ENCODE peak calls at places on chromosomes 2 and 18, in nine cellular contexts. X, F, S, A, E, C, I, G and P are unnamed samples.

GRCh38 chr2:7792031-7792651 is 874.9 kb downstream of the RNF144A start:
- DNase-seq in S (peak), A (no peak), C (no peak), F (no peak), G (no peak), X (no peak), I (no peak), E (no peak), P (no peak)

GRCh38 chr2:64453710-64454315 is at the start of gene LGALSL:
- DNase-seq in I (peak), E (no peak), F (peak), A (peak), G (peak), C (peak), X (peak), S (peak), P (no peak)

GRCh38 chr2:113703404-113704299 is 52.8 kb downstream of the SLC35F5 start:
- DNase-seq in A (no peak), S (no peak), C (no peak), G (no peak), X (no peak), F (no peak), I (no peak), E (no peak), P (no peak)

GRCh38 chr2:175398848-175399247 is 217.3 kb upstream of the ATP5MC3 start:
- DNase-seq in F (no peak), G (no peak), S (no peak), E (no peak), A (no peak), X (no peak), I (no peak), C (no peak), P (no peak)

GRCh38 chr2:195710407-195710806 is 53.4 kb downstream of the SLC39A10 start:
- DNase-seq in E (no peak), C (no peak), S (no peak), X (peak), I (peak), F (peak), G (no peak), A (no peak), P (no peak)

GRCh38 chr18:5970032-5970431 is 74.7 kb upstream of the TMEM200C start:
- DNase-seq in C (no peak), I (no peak), X (no peak), F (no peak), S (peak), G (no peak), E (no peak), A (no peak), P (no peak)

GRCh38 chr2:28565720-28566295 is 69.9 kb downstream of the PLB1 start:
- DNase-seq in C (no peak), A (no peak), G (no peak), I (no peak), E (no peak), F (peak), X (no peak), S (no peak), P (no peak)

GRCh38 chr18:3029215-3029972 is 16.4 kb upstream of the LPIN2 start:
- DNase-seq in S (no peak), E (no peak), I (no peak), A (no peak), X (no peak), G (no peak), F (no peak), C (no peak), P (no peak)

GRCh38 chr2:30661173-30662107 is 145.8 kb downstream of the CAPN13 start:
- DNase-seq in X (peak), C (no peak), S (no peak), E (no peak), A (peak), I (no peak), G (no peak), F (peak), P (no peak)

GRCh38 chr2:179344970-179345369 is 80.3 kb upstream of the SESTD1 start:
- DNase-seq in S (no peak), I (peak), C (no peak), E (no peak), A (no peak), F (peak), X (no peak), G (no peak), P (no peak)

GRCh38 chr2:18910843-18911242 is 321.5 kb upstream of the NT5C1B start:
- DNase-seq in C (no peak), F (peak), X (peak), I (peak), A (no peak), S (no peak), G (no peak), E (no peak), P (no peak)

GRCh38 chr18:45690975-45691815 is 32.8 kb upstream of the SLC14A1 start:
- DNase-seq in A (peak), X (peak), C (peak), I (peak), F (peak), S (peak), E (peak), G (peak), P (peak)

GRCh38 chr18:63148449-63149199 is 170.9 kb downstream of the BCL2 start:
- DNase-seq in X (peak), A (no peak), C (no peak), G (peak), S (no peak), I (peak), F (peak), E (no peak), P (no peak)

GRCh38 chr18:76275913-76276312 is 219.1 kb downstream of the ZNF516 start:
- DNase-seq in S (no peak), X (no peak), G (no peak), I (no peak), A (no peak), F (peak), E (no peak), C (no peak), P (no peak)

GRCh38 chr2:36403675-36404230 is 48.2 kb downstream of the CRIM1 start:
- DNase-seq in F (peak), C (no peak), I (peak), S (no peak), E (no peak), G (no peak), X (peak), A (no peak), P (no peak)

GRCh38 chr18:59220784-59221765 is 1.1 kb downstream of the GRP start:
- DNase-seq in G (no peak), C (no peak), F (no peak), S (no peak), I (peak), E (peak), X (no peak), A (peak), P (no peak)

GRCh38 chr2:18441583-18441982 is 118.9 kb downstream of the RDH14 start:
- DNase-seq in F (no peak), G (no peak), C (no peak), S (no peak), I (no peak), A (no peak), E (no peak), X (peak), P (no peak)

GRCh38 chr2:160267022-160267421 is 67.0 kb upstream of the ITGB6 start:
- DNase-seq in F (no peak), G (no peak), C (no peak), S (no peak), X (no peak), I (no peak), E (no peak), A (no peak), P (no peak)

GRCh38 chr2:233830111-233830760 is 24.1 kb downstream of the HJURP start:
- DNase-seq in S (no peak), C (peak), I (no peak), X (no peak), E (no peak), A (peak), G (no peak), F (no peak), P (no peak)

GRCh38 chr2:68710336-68710735 is 24.3 kb upstream of the ARHGAP25 start:
- DNase-seq in S (no peak), A (no peak), C (no peak), F (no peak), G (no peak), X (peak), I (no peak), E (no peak), P (no peak)

GRCh38 chr2:59754336-59754735 is 799.1 kb downstream of the BCL11A start:
- DNase-seq in X (no peak), F (no peak), E (peak), C (no peak), I (no peak), G (no peak), A (peak), S (no peak), P (no peak)

GRCh38 chr2:55620123-55620779 is 2.8 kb upstream of the PPP4R3B start:
- DNase-seq in G (no peak), I (peak), E (no peak), C (no peak), X (no peak), S (no peak), A (peak), F (peak), P (no peak)

GRCh38 chr18:65567372-65567771 is 183.4 kb upstream of the CDH7 start:
- DNase-seq in C (no peak), A (no peak), E (no peak), G (no peak), S (no peak), I (no peak), X (no peak), F (peak), P (no peak)